ENCODE peak calls at places on chromosomes 2 and 18, in four cellular contexts. H is A549, O is IMR-90, G is HepG2. U is an unnamed sample.

GRCh38 chr2:3434654-3435053 is 55.2 kb downstream of the TRAPPC12 start:
- DNase-seq in H (no peak), O (no peak), G (no peak), U (no peak)

GRCh38 chr18:48186861-48187260 is 222.3 kb downstream of the ZBTB7C start:
- DNase-seq in H (no peak), O (no peak), G (no peak), U (peak; percentile 33)

GRCh38 chr2:31764169-31764568 is 183.4 kb upstream of the SRD5A2 start:
- DNase-seq in H (no peak), O (no peak), G (no peak), U (no peak)

GRCh38 chr18:48022531-48023330 is 92.3 kb upstream of the SMAD2 start:
- DNase-seq in H (peak; percentile 82), O (peak; percentile 49), G (peak; percentile 59), U (no peak)

GRCh38 chr2:188909036-188909435 is 65.1 kb upstream of the COL3A1 start:
- DNase-seq in H (no peak), O (peak; percentile 80), G (no peak), U (no peak)

GRCh38 chr2:73983322-73984202 is 1.1 kb upstream of the TET3 start:
- DNase-seq in H (peak; percentile 44), O (no peak), G (peak; percentile 63), U (no peak)

GRCh38 chr18:57438669-57439616 is 3.8 kb downstream of the ONECUT2 start:
- DNase-seq in H (peak; percentile 43), O (no peak), G (no peak), U (no peak)

GRCh38 chr2:183347969-183348368 is 223.7 kb downstream of the NUP35 start:
- DNase-seq in H (no peak), O (no peak), G (no peak), U (no peak)

GRCh38 chr2:85728342-85728741 is 25.4 kb upstream of the ATOH8 start:
- DNase-seq in H (no peak), O (no peak), G (no peak), U (no peak)

GRCh38 chr2:63796796-63797195 is 44.9 kb upstream of the UGP2 start:
- DNase-seq in H (no peak), O (no peak), G (no peak), U (no peak)

GRCh38 chr2:138948070-138948539 is 167.9 kb upstream of the NXPH2 start:
- DNase-seq in H (peak; percentile 23), O (peak; percentile 33), G (no peak), U (no peak)

GRCh38 chr2:150076281-150076680 is 411.2 kb downstream of the RND3 start:
- DNase-seq in H (peak; percentile 24), O (peak; percentile 82), G (no peak), U (no peak)

DNA sequence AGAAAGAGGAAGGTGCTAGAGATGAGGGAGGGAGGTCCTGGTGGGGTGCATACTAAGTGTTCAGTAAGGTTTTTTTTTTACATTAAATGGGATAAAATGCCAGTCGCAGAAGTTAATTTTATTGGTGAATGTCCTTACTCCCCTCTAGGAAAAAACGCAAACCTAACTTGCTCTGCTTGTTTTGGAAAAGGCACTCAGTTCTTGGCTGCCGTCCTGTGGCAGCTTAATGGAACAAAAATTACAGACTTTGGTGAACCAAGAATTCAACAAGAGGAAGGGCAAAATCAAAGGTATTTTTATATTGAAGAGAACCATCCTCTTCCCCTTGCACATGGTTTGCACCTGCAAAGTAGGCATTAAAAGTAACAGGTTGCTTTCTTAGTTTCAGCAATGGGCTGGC is 12.7 kb upstream of the IL18R1 start:
- DNase-seq in H (no peak), O (no peak), G (no peak), U (no peak)
- TF ChIP-seq MAFK in H (no peak), O (no peak), G (no peak), U (no peak)

GRCh38 chr18:35581555-35582309 is at the start of gene GALNT1:
- DNase-seq in H (no peak), O (peak; percentile 4), G (no peak), U (no peak)
- TF ChIP-seq MAFK in H (no peak), O (no peak), G (no peak), U (no peak)

DNA sequence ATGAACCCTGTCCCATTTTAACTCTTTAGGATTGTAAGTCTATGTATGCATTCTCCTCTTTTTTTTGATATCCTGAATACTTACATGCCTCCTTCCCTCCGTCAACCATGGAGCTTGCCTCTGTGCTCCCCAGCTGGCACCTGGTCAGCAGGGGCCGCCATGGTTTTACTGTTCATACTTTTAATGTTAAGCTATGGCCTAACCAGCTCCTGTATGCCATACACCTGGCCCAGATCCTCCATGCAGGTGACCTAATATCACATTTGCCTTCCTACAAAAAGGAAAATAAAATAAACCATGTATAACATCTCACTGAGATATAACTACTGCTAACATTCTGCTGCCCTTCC is 283.1 kb upstream of the TRIB2 start:
- DNase-seq in H (no peak), O (no peak), G (no peak), U (no peak)
- TF ChIP-seq MAFK in H (no peak), O (no peak), G (no peak), U (no peak)

GRCh38 chr2:238719641-238720040 is 128.2 kb upstream of the TWIST2 start:
- DNase-seq in H (no peak), O (no peak), G (no peak), U (no peak)

GRCh38 chr2:238722883-238723282 is 125.0 kb upstream of the TWIST2 start:
- DNase-seq in H (no peak), O (no peak), G (no peak), U (no peak)

GRCh38 chr2:238717084-238717483 is 130.8 kb upstream of the TWIST2 start:
- DNase-seq in H (no peak), O (no peak), G (no peak), U (no peak)

GRCh38 chr2:238722181-238722580 is 125.7 kb upstream of the TWIST2 start:
- DNase-seq in H (no peak), O (no peak), G (no peak), U (no peak)

DNA sequence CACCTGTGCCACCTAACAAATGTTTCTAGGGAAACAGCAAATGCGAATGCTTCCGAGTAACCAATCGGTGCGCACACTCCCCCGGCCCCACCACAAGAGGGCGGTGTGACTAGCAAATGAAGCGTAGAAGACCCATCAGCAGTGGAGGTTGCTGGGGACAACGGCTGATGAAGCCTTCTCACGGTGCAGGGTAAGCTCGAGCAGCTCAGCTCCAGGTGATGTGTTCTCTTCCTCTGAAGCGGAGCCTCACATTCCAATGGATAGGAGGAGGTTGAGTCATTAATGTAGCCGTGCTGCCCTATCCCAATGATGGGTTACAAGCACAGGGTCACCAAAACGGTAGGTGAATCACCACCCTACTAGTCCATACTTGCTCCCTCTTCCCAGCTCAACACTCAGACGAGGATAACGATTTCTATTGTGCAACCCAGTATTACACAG is 127.6 kb upstream of the TWIST2 start:
- DNase-seq in H (peak; percentile 59), O (peak; percentile 19), G (peak; percentile 58), U (peak; percentile 43)
- TF ChIP-seq MAFK in H (no peak), O (no peak), G (no peak), U (no peak)

GRCh38 chr18:50194623-50195532 is at the start of gene MYO5B:
- DNase-seq in H (peak; percentile 7), O (no peak), G (peak; percentile 63), U (no peak)
- TF ChIP-seq MAFK in H (no peak), O (no peak), G (no peak), U (no peak)

GRCh38 chr2:27863146-27863545 is 27.0 kb downstream of the RBKS start:
- DNase-seq in H (no peak), O (no peak), G (no peak), U (no peak)
- TF ChIP-seq MAFK in H (no peak), O (no peak), G (no peak), U (no peak)

GRCh38 chr2:6741229-6741628 is 124.5 kb downstream of the CMPK2 start:
- DNase-seq in H (no peak), O (no peak), G (no peak), U (no peak)
- TF ChIP-seq MAFK in H (no peak), O (no peak), G (no peak), U (no peak)

GRCh38 chr2:160141944-160142343 is 58.1 kb downstream of the ITGB6 start:
- DNase-seq in H (no peak), O (peak; percentile 22), G (no peak), U (no peak)
- TF ChIP-seq MAFK in H (no peak), O (no peak), G (no peak), U (no peak)

U was measured in H1.